ENCODE peak calls at places on chromosome 3, in five cellular contexts. T, O, B, S and N are unnamed samples.
A peak's percentile ranks its signal among the peaks of the same experiment; 100 is the strongest.

GRCh38 chr3:43048470-43048869 is 57.4 kb downstream of the POMGNT2 start:
- DNase-seq in T (no peak), O (no peak), B (no peak), S (no peak), N (no peak)

GRCh38 chr3:110932515-110933095 is 139.0 kb upstream of the NECTIN3 start:
- DNase-seq in T (no peak), O (no peak), B (no peak), S (no peak), N (no peak)

GRCh38 chr3:37190667-37191066 is 16.3 kb upstream of the LRRFIP2 start:
- DNase-seq in T (no peak), O (no peak), B (no peak), S (no peak), N (no peak)

GRCh38 chr3:151301787-151302186 is 14.8 kb downstream of the GPR87 start:
- DNase-seq in T (no peak), O (no peak), B (no peak), S (no peak), N (no peak)

GRCh38 chr3:71304684-71305083 is 278.8 kb downstream of the FOXP1 start:
- DNase-seq in T (no peak), O (peak; percentile 15), B (no peak), S (no peak), N (no peak)

GRCh38 chr3:100875239-100875638 is 118.0 kb downstream of the ABI3BP start:
- DNase-seq in T (no peak), O (no peak), B (no peak), S (no peak), N (peak; percentile 4)

GRCh38 chr3:127124135-127124534 is 68.8 kb upstream of the PRR23E start:
- DNase-seq in T (no peak), O (no peak), B (no peak), S (no peak), N (no peak)

GRCh38 chr3:177977381-177978158 is 558.7 kb upstream of the KCNMB2 start:
- DNase-seq in T (no peak), O (no peak), B (no peak), S (no peak), N (no peak)

GRCh38 chr3:130276203-130276803 is 69.2 kb upstream of the COL6A5 start:
- DNase-seq in T (peak; percentile 71), O (peak; percentile 24), B (no peak), S (peak; percentile 55), N (peak; percentile 65)

GRCh38 chr3:73280751-73281150 is 219.3 kb downstream of the EBLN2 start:
- DNase-seq in T (no peak), O (no peak), B (no peak), S (no peak), N (no peak)

GRCh38 chr3:134090031-134090430 is 60.3 kb upstream of the SLCO2A1 start:
- DNase-seq in T (no peak), O (no peak), B (no peak), S (no peak), N (no peak)

GRCh38 chr3:69143605-69144004 is 21.2 kb upstream of the LMOD3 start:
- DNase-seq in T (peak; percentile 56), O (no peak), B (no peak), S (peak; percentile 7), N (no peak)

GRCh38 chr3:185688808-185689207 is 102.7 kb downstream of the SENP2 start:
- DNase-seq in T (no peak), O (peak; percentile 35), B (no peak), S (no peak), N (peak; percentile 27)

GRCh38 chr3:188151438-188151837 is 2.5 kb upstream of the LPP start:
- DNase-seq in T (no peak), O (no peak), B (no peak), S (no peak), N (no peak)

GRCh38 chr3:188153949-188154757 is at the start of gene LPP:
- DNase-seq in T (peak; percentile 48), O (peak; percentile 47), B (no peak), S (no peak), N (peak; percentile 72)

GRCh38 chr3:188150982-188151381 is 3.0 kb upstream of the LPP start:
- DNase-seq in T (no peak), O (no peak), B (no peak), S (no peak), N (no peak)

GRCh38 chr3:188153498-188153948 is 434 bp upstream of the LPP start:
- DNase-seq in T (peak; percentile 74), O (peak; percentile 88), B (no peak), S (no peak), N (peak; percentile 58)

GRCh38 chr3:188152660-188153497 is 1.1 kb upstream of the LPP start:
- DNase-seq in T (peak; percentile 28), O (no peak), B (no peak), S (no peak), N (peak; percentile 13)
- TF ChIP-seq FOXM1 in T (no peak), O (no peak), B (no peak), S (no peak), N (no peak)

GRCh38 chr3:102492300-102492699 is 57.5 kb downstream of the ZPLD1 start:
- DNase-seq in T (no peak), O (no peak), B (no peak), S (no peak), N (no peak)

GRCh38 chr3:102484384-102484783 is 49.6 kb downstream of the ZPLD1 start:
- DNase-seq in T (no peak), O (no peak), B (no peak), S (no peak), N (no peak)

GRCh38 chr3:102483556-102483955 is 48.7 kb downstream of the ZPLD1 start:
- DNase-seq in T (no peak), O (no peak), B (no peak), S (no peak), N (no peak)

GRCh38 chr3:102485701-102486100 is 50.9 kb downstream of the ZPLD1 start:
- DNase-seq in T (no peak), O (no peak), B (no peak), S (no peak), N (no peak)

DNA sequence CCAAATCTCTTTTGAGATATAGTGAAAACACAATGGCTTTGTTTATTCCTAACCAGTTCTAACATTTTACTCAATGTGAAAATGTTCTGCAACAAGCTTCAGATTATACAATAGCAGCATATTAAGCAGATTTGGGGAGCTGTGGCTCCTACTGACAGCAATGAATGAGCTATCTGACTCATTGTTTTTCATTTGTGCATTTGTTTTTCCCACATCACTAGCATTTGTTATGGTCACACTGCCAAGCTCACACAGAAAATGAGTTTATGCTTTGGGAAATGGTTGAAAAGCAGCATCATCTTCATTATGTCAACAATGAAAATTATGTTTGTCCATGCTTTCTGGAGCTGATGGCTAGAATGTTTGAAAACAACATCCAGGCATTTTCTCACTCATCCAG is 53.5 kb downstream of the ZPLD1 start:
- DNase-seq in T (no peak), O (no peak), B (no peak), S (no peak), N (no peak)
- TF ChIP-seq FOXM1 in T (no peak), O (no peak), B (no peak), S (no peak), N (no peak)

DNA sequence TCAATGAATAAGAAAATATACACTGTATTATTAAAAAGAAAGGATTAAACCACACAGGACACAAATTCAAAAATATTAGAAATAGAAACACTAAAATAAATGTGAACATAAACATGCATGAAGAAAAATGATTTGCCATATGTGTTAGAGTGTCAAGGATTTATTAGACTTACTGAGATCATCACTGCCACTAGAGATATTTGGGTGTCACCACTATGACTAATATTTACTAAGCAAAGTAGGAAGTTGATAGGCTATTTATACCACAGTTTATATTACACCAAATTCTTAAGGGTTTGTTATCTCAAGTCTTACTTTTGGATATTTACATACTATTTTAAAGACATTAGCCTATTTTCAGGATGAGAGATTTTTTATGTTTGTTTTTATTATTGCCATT is 575.0 kb upstream of the SGO1 start:
- DNase-seq in T (no peak), O (no peak), B (no peak), S (no peak), N (no peak)
- TF ChIP-seq FOXM1 in T (no peak), O (no peak), B (no peak), S (no peak), N (no peak)

GRCh38 chr3:150235799-150236198 is 172.3 kb upstream of the TSC22D2 start:
- DNase-seq in T (no peak), O (no peak), B (no peak), S (no peak), N (no peak)

GRCh38 chr3:150236683-150237082 is 171.4 kb upstream of the TSC22D2 start:
- DNase-seq in T (no peak), O (no peak), B (no peak), S (no peak), N (no peak)

GRCh38 chr3:150238043-150238802 is 169.9 kb upstream of the TSC22D2 start:
- DNase-seq in T (no peak), O (no peak), B (no peak), S (no peak), N (no peak)

GRCh38 chr3:150238995-150239612 is 169.0 kb upstream of the TSC22D2 start:
- DNase-seq in T (peak; percentile 45), O (peak; percentile 25), B (no peak), S (no peak), N (no peak)

GRCh38 chr3:150237490-150237889 is 170.6 kb upstream of the TSC22D2 start:
- DNase-seq in T (no peak), O (no peak), B (no peak), S (no peak), N (no peak)
- TF ChIP-seq FOXM1 in T (no peak), O (no peak), B (no peak), S (no peak), N (peak; percentile 74)

GRCh38 chr3:52295809-52296208 is 8.2 kb downstream of the GLYCTK start:
- DNase-seq in T (no peak), O (no peak), B (no peak), S (no peak), N (no peak)
- TF ChIP-seq FOXM1 in T (no peak), O (no peak), B (no peak), S (no peak), N (no peak)